ENCODE peak calls at places on chromosome X, in seven cellular contexts. D is Panc1; T is CD8-positive, alpha-beta T cell; A is lung; K is PC-3; I is MM.1S; U is vagina. N is an unnamed sample. For H3K27me3 and H3K36me3, the result is how much of the 10 kb centered on the place peaks cover.

GRCh38 chrX:1485033-1485432 is 32.3 kb upstream of the ASMTL start:
- DNase-seq in D (no peak), T (no peak), A (no peak), K (no peak), I (no peak), U (no peak), N (no peak)

GRCh38 chrX:149473092-149473491 is 32.0 kb downstream of the IDS start:
- DNase-seq in D (no peak), T (no peak), A (no peak), K (no peak), I (no peak), U (no peak), N (no peak)

GRCh38 chrX:47497274-47497673 is 14.3 kb upstream of the ZNF41 start:
- DNase-seq in D (no peak), T (no peak), A (no peak), K (peak), I (peak), U (no peak), N (no peak)

GRCh38 chrX:129665916-129666644 is 11.3 kb upstream of the APLN start:
- DNase-seq in D (peak), T (no peak), A (no peak), K (peak), I (no peak), U (peak), N (peak)

GRCh38 chrX:22740836-22741235 is 258.9 kb upstream of the DDX53 start:
- DNase-seq in D (no peak), T (no peak), A (no peak), K (no peak), I (no peak), U (no peak), N (no peak)

GRCh38 chrX:65755786-65756185 is 88.3 kb downstream of the MSN start:
- DNase-seq in D (no peak), T (no peak), A (no peak), K (no peak), I (no peak), U (no peak), N (no peak)

GRCh38 chrX:13201605-13202219 is 118.1 kb downstream of the ATXN3L start:
- DNase-seq in D (no peak), T (no peak), A (no peak), K (no peak), I (no peak), U (no peak), N (no peak)

GRCh38 chrX:38055170-38055847 is 49.0 kb downstream of the SYTL5 start:
- DNase-seq in D (no peak), T (no peak), A (no peak), K (peak), I (no peak), U (no peak), N (no peak)

GRCh38 chrX:78555401-78555980 is 103.6 kb downstream of the RTL3 start:
- DNase-seq in D (no peak), T (no peak), A (no peak), K (peak), I (peak), U (no peak), N (no peak)

GRCh38 chrX:13794417-13794816 is 22.5 kb downstream of the GPM6B start:
- DNase-seq in D (no peak), T (no peak), A (no peak), K (no peak), I (no peak), U (no peak), N (no peak)

GRCh38 chrX:47563801-47564315 is 2.9 kb downstream of the ARAF start:
- DNase-seq in D (no peak), T (no peak), A (no peak), K (peak), I (no peak), U (no peak), N (no peak)

GRCh38 chrX:109600114-109600710 is 24.8 kb downstream of the KCNE5 start:
- DNase-seq in D (no peak), T (no peak), A (no peak), K (no peak), I (no peak), U (no peak), N (no peak)

GRCh38 chrX:31139966-31140365 is 68.1 kb upstream of the FTHL17 start:
- DNase-seq in D (no peak), T (no peak), A (no peak), K (no peak), I (no peak), U (no peak), N (no peak)

GRCh38 chrX:71616672-71617529 is 1.4 kb downstream of the CXCR3 start:
- DNase-seq in D (no peak), T (peak), A (no peak), K (no peak), I (no peak), U (no peak), N (no peak)

GRCh38 chrX:42975906-42976305 is 197.9 kb upstream of the PPP1R2C start:
- DNase-seq in D (no peak), T (no peak), A (no peak), K (no peak), I (no peak), U (no peak), N (no peak)

GRCh38 chrX:103211012-103211715 is 3.7 kb upstream of the BEX4 start:
- DNase-seq in D (peak), T (peak), A (no peak), K (peak), I (peak), U (no peak), N (no peak)

GRCh38 chrX:147917700-147918694 is 6.3 kb downstream of the FMR1 start:
- DNase-seq in D (no peak), T (peak), A (no peak), K (no peak), I (no peak), U (no peak), N (no peak)

GRCh38 chrX:43165343-43165920 is 387.5 kb upstream of the PPP1R2C start:
- DNase-seq in D (no peak), T (no peak), A (no peak), K (no peak), I (no peak), U (no peak), N (no peak)

GRCh38 chrX:104324461-104324860 is 69.7 kb upstream of the ESX1 start:
- DNase-seq in D (no peak), T (no peak), A (no peak), K (no peak), I (no peak), U (no peak), N (no peak)

GRCh38 chrX:45472968-45473367 is 272.3 kb upstream of the DIPK2B start:
- DNase-seq in D (no peak), T (no peak), A (no peak), K (peak), I (no peak), U (no peak), N (no peak)

GRCh38 chrX:44228621-44229020 is 114.9 kb downstream of the EFHC2 start:
- DNase-seq in D (no peak), T (no peak), A (no peak), K (no peak), I (no peak), U (no peak), N (no peak)

GRCh38 chrX:130702867-130703707 is 199.9 kb downstream of the ENOX2 start:
- DNase-seq in D (no peak), T (no peak), A (no peak), K (peak), I (no peak), U (no peak), N (no peak)

GRCh38 chrX:40570346-40571093 is 10.2 kb upstream of the ATP6AP2 start:
- DNase-seq in D (no peak), T (no peak), A (no peak), K (no peak), I (no peak), U (no peak), N (no peak)

GRCh38 chrX:46628406-46629371 is 55.1 kb downstream of the CHST7 start:
- DNase-seq in D (no peak), T (no peak), A (peak), K (no peak), I (peak), U (no peak), N (no peak)

GRCh38 chrX:22800360-22800759 is 199.4 kb upstream of the DDX53 start:
- DNase-seq in D (no peak), T (no peak), A (no peak), K (peak), I (no peak), U (no peak), N (peak)

GRCh38 chrX:111041018-111041462 is 55.0 kb upstream of the PAK3 start:
- DNase-seq in D (no peak), T (no peak), A (no peak), K (peak), I (no peak), U (no peak), N (peak)

GRCh38 chrX:101485212-101486064 is at the start of gene ARMCX4:
- DNase-seq in D (no peak), T (peak), A (no peak), K (no peak), I (no peak), U (no peak), N (no peak)

GRCh38 chrX:15343075-15343476 is 7.8 kb upstream of the PIGA start:
- DNase-seq in D (no peak), T (no peak), A (peak), K (peak), I (no peak), U (no peak), N (no peak)

GRCh38 chrX:154091678-154092077 is 5.8 kb downstream of the MECP2 start:
- DNase-seq in D (no peak), T (no peak), A (no peak), K (no peak), I (no peak), U (no peak), N (no peak)

GRCh38 chrX:10233173-10233572 is 76.4 kb downstream of the CLCN4 start:
- DNase-seq in D (no peak), T (no peak), A (no peak), K (no peak), I (no peak), U (no peak), N (no peak)

GRCh38 chrX:38279188-38279587 is 48.1 kb downstream of the RPGR start:
- DNase-seq in D (no peak), T (no peak), A (no peak), K (no peak), I (no peak), U (no peak), N (no peak)

GRCh38 chrX:131747173-131747572 is 203.3 kb downstream of the OR13H1 start:
- DNase-seq in D (peak), T (peak), A (peak), K (peak), I (peak), U (no peak), N (no peak)

DNA sequence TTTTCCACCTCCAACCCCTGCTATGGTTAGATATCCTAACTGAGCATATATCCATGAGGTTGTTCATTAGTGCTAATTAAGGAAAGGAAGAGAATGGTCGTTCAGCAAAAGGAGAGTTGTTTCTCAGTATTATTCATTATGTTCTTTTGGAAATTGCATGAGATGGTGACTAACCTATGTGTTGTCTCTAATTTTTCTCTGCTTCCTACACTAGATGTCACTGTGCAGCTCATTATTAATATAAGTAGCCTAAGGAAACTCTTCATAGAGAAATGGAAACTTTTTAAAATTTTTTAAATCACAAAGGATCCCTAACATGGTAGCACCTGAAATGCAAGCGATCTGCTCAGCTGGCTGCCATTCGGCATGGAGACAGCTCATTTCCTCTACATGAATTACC is 67.7 kb upstream of the FAM9A start:
- DNase-seq in D (no peak), T (no peak), A (no peak), K (peak), I (no peak), U (no peak), N (no peak)
- TF ChIP-seq CTCF in D (peak), T (no peak), A (no peak), K (peak), I (peak), U (no peak), N (peak)

DNA sequence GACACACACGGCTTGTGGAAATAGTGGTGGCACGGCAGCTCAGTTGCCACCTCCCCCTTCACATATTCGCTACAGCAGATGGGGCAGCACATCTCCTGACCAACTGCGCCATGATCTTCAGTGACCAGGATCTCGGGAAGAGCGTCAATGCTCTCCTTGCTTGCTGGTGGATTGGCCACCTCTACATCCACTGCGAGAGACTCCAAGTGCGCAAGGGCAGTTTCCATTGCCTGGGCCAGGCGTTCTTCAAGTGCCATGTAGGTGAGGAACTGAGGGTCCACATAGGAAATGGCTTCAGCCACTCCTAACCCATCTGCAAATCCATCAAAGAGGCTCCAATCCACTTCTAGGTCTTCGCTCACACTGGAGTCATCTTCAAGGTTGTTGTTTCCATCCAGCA is 3.9 kb downstream of the PJA1 start:
- DNase-seq in D (no peak), T (no peak), A (no peak), K (no peak), I (no peak), U (no peak), N (no peak)
- H3K27me3 ChIP-seq in D (under half), T (under half), A (under half), K (under half), I (under half), U (under half), N (under half)

GRCh38 chrX:16855363-16856075 is 14.6 kb downstream of the RBBP7 start:
- DNase-seq in D (no peak), T (no peak), A (no peak), K (no peak), I (no peak), U (no peak), N (no peak)
- H3K36me3 ChIP-seq in D (under half), T (under half), A (under half), K (half or more), I (under half), U (under half), N (under half)

DNA sequence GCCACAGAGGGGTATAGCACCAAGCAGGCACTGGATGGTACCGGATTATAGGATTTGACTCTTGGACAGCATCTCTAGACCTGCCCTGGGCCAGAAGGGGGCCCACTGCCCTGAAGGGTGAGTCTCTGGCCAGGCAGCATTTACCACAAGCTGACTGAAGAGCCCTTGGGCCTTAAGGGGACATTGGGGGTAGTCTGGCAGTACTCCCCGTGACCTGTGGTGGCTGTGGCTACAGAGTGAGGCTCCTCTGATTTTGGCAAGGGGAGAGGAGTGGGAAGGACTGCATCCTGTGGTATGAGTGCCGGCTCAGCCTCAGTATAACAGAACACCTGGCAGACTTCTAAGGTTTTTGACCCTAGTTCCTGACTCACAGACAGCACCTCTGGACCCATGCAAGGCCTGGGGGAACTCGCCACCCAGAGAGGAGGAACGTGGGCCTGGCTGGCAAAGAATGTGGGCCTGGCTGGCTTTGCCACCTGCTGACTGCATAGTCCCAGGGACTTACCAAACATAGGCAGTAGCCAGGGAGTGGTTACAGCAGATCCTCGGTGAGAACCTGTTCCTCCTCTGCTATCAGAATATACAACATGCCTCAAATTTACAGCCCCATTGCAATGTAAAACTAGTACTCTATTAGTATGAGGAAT is 48.1 kb downstream of the ABCB7 start:
- DNase-seq in D (no peak), T (no peak), A (no peak), K (no peak), I (no peak), U (no peak), N (no peak)
- TF ChIP-seq CTCF in D (no peak), T (no peak), A (no peak), K (no peak), I (no peak), U (no peak), N (no peak)

N was measured in kidney epithelial cell.